ENCODE peak calls at places on chromosomes 7 and 10, in eight cellular contexts. One of them, this sample, is unnamed.

GRCh38 chr7:49875336-49875735 is 101.9 kb downstream of the VWC2 start:
- DNase-seq in small intestine: no peak
- DNase-seq in brain microvascular endothelial cell: no peak
- DNase-seq in WERI-Rb-1: no peak
- DNase-seq in psoas muscle: no peak
- DNase-seq in lower lobe of right lung: no peak
- DNase-seq in mesendoderm: no peak
- DNase-seq in Peyer's patch: no peak
- DNase-seq in this sample: no peak

GRCh38 chr7:121446526-121446925 is 50.4 kb upstream of the FAM3C start:
- DNase-seq in Peyer's patch: no peak
- DNase-seq in mesendoderm: no peak
- DNase-seq in psoas muscle: no peak
- DNase-seq in lower lobe of right lung: no peak
- DNase-seq in small intestine: peak
- DNase-seq in brain microvascular endothelial cell: no peak
- DNase-seq in WERI-Rb-1: no peak
- DNase-seq in this sample: no peak

GRCh38 chr10:93680414-93681047 is 21.9 kb downstream of the FRA10AC1 start:
- DNase-seq in brain microvascular endothelial cell: peak
- DNase-seq in Peyer's patch: no peak
- DNase-seq in mesendoderm: peak
- DNase-seq in lower lobe of right lung: no peak
- DNase-seq in psoas muscle: no peak
- DNase-seq in WERI-Rb-1: no peak
- DNase-seq in small intestine: peak
- DNase-seq in this sample: no peak

GRCh38 chr10:110228066-110228465 is 20.7 kb downstream of the MXI1 start:
- DNase-seq in mesendoderm: no peak
- DNase-seq in WERI-Rb-1: no peak
- DNase-seq in psoas muscle: no peak
- DNase-seq in small intestine: no peak
- DNase-seq in brain microvascular endothelial cell: no peak
- DNase-seq in lower lobe of right lung: no peak
- DNase-seq in Peyer's patch: no peak
- DNase-seq in this sample: no peak

GRCh38 chr10:74058658-74059057 is 60.7 kb downstream of the VCL start:
- DNase-seq in Peyer's patch: no peak
- DNase-seq in lower lobe of right lung: no peak
- DNase-seq in small intestine: peak
- DNase-seq in mesendoderm: peak
- DNase-seq in brain microvascular endothelial cell: no peak
- DNase-seq in psoas muscle: no peak
- DNase-seq in WERI-Rb-1: peak
- DNase-seq in this sample: no peak

GRCh38 chr7:1846331-1847065 is 176.4 kb downstream of the ELFN1 start:
- DNase-seq in brain microvascular endothelial cell: no peak
- DNase-seq in mesendoderm: peak
- DNase-seq in psoas muscle: no peak
- DNase-seq in Peyer's patch: no peak
- DNase-seq in lower lobe of right lung: peak
- DNase-seq in WERI-Rb-1: peak
- DNase-seq in small intestine: no peak
- DNase-seq in this sample: no peak

GRCh38 chr7:94632338-94633024 is 23.5 kb downstream of the SGCE start:
- DNase-seq in small intestine: no peak
- DNase-seq in brain microvascular endothelial cell: peak
- DNase-seq in lower lobe of right lung: no peak
- DNase-seq in psoas muscle: no peak
- DNase-seq in WERI-Rb-1: no peak
- DNase-seq in Peyer's patch: no peak
- DNase-seq in mesendoderm: peak
- DNase-seq in this sample: no peak

GRCh38 chr7:2754086-2754485 is 66.1 kb downstream of the AMZ1 start:
- DNase-seq in small intestine: no peak
- DNase-seq in brain microvascular endothelial cell: peak
- DNase-seq in psoas muscle: no peak
- DNase-seq in mesendoderm: no peak
- DNase-seq in Peyer's patch: no peak
- DNase-seq in WERI-Rb-1: no peak
- DNase-seq in lower lobe of right lung: no peak
- DNase-seq in this sample: no peak

DNA sequence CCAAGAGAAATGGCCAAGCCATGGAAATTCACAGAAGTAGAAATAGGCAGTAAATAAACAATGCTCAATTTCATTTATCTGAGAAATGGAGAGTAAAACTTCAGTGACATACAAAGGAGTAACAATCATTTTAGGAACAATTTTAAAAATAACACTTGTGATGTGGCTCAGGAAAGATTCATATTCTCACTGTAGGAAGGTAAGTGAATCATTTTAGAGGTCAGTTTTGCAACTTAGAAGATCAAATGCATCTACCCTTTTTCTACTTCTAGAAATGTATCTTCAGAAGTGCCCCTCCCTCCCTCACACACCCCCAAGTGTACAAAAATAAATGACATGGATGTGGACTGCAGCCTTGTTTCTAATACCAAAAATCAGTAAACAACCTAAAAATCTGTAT is 78.3 kb downstream of the ALOX5 start:
- DNase-seq in small intestine: no peak
- DNase-seq in mesendoderm: no peak
- DNase-seq in Peyer's patch: no peak
- DNase-seq in WERI-Rb-1: no peak
- DNase-seq in brain microvascular endothelial cell: no peak
- DNase-seq in lower lobe of right lung: no peak
- DNase-seq in psoas muscle: no peak
- DNase-seq in this sample: no peak
- H3K27ac ChIP-seq in small intestine: no peak
- H3K27ac ChIP-seq in mesendoderm: no peak
- H3K27ac ChIP-seq in Peyer's patch: no peak
- H3K27ac ChIP-seq in WERI-Rb-1: no peak
- H3K27ac ChIP-seq in brain microvascular endothelial cell: no peak
- H3K27ac ChIP-seq in lower lobe of right lung: no peak
- H3K27ac ChIP-seq in psoas muscle: no peak
- H3K27ac ChIP-seq in this sample: no peak

GRCh38 chr7:15086171-15086745 is 183.7 kb upstream of the DGKB start:
- DNase-seq in Peyer's patch: no peak
- DNase-seq in WERI-Rb-1: no peak
- DNase-seq in mesendoderm: peak
- DNase-seq in small intestine: no peak
- DNase-seq in brain microvascular endothelial cell: no peak
- DNase-seq in lower lobe of right lung: no peak
- DNase-seq in psoas muscle: no peak
- DNase-seq in this sample: no peak

GRCh38 chr7:15081891-15082290 is 179.3 kb upstream of the DGKB start:
- DNase-seq in brain microvascular endothelial cell: no peak
- DNase-seq in Peyer's patch: no peak
- DNase-seq in mesendoderm: no peak
- DNase-seq in WERI-Rb-1: no peak
- DNase-seq in lower lobe of right lung: no peak
- DNase-seq in small intestine: no peak
- DNase-seq in psoas muscle: no peak
- DNase-seq in this sample: no peak

GRCh38 chr7:15085361-15085760 is 182.8 kb upstream of the DGKB start:
- DNase-seq in small intestine: no peak
- DNase-seq in lower lobe of right lung: no peak
- DNase-seq in WERI-Rb-1: no peak
- DNase-seq in mesendoderm: peak
- DNase-seq in brain microvascular endothelial cell: no peak
- DNase-seq in psoas muscle: no peak
- DNase-seq in Peyer's patch: no peak
- DNase-seq in this sample: no peak

GRCh38 chr7:15084368-15084767 is 181.8 kb upstream of the DGKB start:
- DNase-seq in lower lobe of right lung: no peak
- DNase-seq in WERI-Rb-1: no peak
- DNase-seq in Peyer's patch: no peak
- DNase-seq in psoas muscle: no peak
- DNase-seq in mesendoderm: no peak
- DNase-seq in small intestine: no peak
- DNase-seq in brain microvascular endothelial cell: no peak
- DNase-seq in this sample: no peak

DNA sequence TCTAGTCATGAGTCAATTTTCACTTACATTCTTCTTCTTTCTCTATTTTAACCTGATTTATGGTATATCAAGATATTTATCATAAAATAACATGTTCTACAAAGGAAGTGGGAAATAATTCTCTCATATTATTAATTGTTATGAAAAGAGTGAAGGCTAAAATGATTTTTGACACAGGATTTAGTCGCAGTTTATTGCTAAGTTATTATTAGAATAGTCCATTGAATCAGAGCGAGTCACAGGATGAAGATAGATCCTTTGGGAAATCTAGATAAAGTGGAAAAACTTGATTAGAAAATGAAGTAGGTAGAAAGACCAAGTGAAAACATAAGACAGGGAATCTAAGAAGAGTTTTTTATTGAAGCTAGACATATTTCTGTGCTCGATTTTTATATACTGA is 184.3 kb upstream of the DGKB start:
- DNase-seq in small intestine: no peak
- DNase-seq in lower lobe of right lung: no peak
- DNase-seq in WERI-Rb-1: no peak
- DNase-seq in psoas muscle: no peak
- DNase-seq in brain microvascular endothelial cell: no peak
- DNase-seq in Peyer's patch: no peak
- DNase-seq in mesendoderm: no peak
- DNase-seq in this sample: no peak
- H3K27ac ChIP-seq in small intestine: no peak
- H3K27ac ChIP-seq in lower lobe of right lung: no peak
- H3K27ac ChIP-seq in WERI-Rb-1: no peak
- H3K27ac ChIP-seq in psoas muscle: no peak
- H3K27ac ChIP-seq in brain microvascular endothelial cell: no peak
- H3K27ac ChIP-seq in Peyer's patch: no peak
- H3K27ac ChIP-seq in mesendoderm: no peak
- H3K27ac ChIP-seq in this sample: no peak

GRCh38 chr10:5625992-5626777 is 40.2 kb downstream of the ASB13 start:
- DNase-seq in lower lobe of right lung: no peak
- DNase-seq in mesendoderm: no peak
- DNase-seq in WERI-Rb-1: no peak
- DNase-seq in small intestine: no peak
- DNase-seq in psoas muscle: no peak
- DNase-seq in brain microvascular endothelial cell: no peak
- DNase-seq in Peyer's patch: no peak
- DNase-seq in this sample: no peak

GRCh38 chr10:5628798-5629788 is 37.3 kb downstream of the ASB13 start:
- DNase-seq in small intestine: no peak
- DNase-seq in WERI-Rb-1: no peak
- DNase-seq in Peyer's patch: no peak
- DNase-seq in psoas muscle: no peak
- DNase-seq in brain microvascular endothelial cell: no peak
- DNase-seq in mesendoderm: no peak
- DNase-seq in lower lobe of right lung: no peak
- DNase-seq in this sample: no peak

GRCh38 chr10:5629789-5630436 is 36.5 kb downstream of the ASB13 start:
- DNase-seq in lower lobe of right lung: peak
- DNase-seq in Peyer's patch: peak
- DNase-seq in small intestine: peak
- DNase-seq in WERI-Rb-1: peak
- DNase-seq in brain microvascular endothelial cell: peak
- DNase-seq in psoas muscle: peak
- DNase-seq in mesendoderm: peak
- DNase-seq in this sample: peak

GRCh38 chr10:5627486-5628044 is 38.8 kb downstream of the ASB13 start:
- DNase-seq in Peyer's patch: no peak
- DNase-seq in brain microvascular endothelial cell: no peak
- DNase-seq in mesendoderm: no peak
- DNase-seq in lower lobe of right lung: no peak
- DNase-seq in psoas muscle: no peak
- DNase-seq in WERI-Rb-1: no peak
- DNase-seq in small intestine: peak
- DNase-seq in this sample: no peak

DNA sequence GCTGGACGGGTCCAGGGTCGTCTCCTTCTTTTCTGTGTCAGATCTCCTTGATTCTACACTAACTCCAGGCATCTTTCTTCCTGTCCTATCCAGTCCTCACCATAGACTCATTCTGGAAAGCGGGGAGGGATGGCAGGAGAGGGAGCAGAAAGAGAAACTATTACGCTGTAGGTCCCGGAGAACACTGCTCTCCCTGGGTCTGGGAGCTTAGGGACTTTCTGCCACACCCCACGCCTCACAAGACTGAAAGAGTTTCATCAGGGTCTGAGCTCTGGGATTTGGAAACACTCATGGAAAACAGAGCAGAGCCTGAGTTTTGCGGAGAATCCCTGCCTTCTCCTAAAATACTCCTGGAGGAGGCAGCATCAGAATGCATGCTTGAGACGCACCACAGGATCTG is 38.0 kb downstream of the ASB13 start:
- DNase-seq in lower lobe of right lung: no peak
- DNase-seq in brain microvascular endothelial cell: no peak
- DNase-seq in WERI-Rb-1: no peak
- DNase-seq in small intestine: peak
- DNase-seq in Peyer's patch: no peak
- DNase-seq in psoas muscle: no peak
- DNase-seq in mesendoderm: no peak
- DNase-seq in this sample: no peak
- H3K27ac ChIP-seq in lower lobe of right lung: peak
- H3K27ac ChIP-seq in brain microvascular endothelial cell: no peak
- H3K27ac ChIP-seq in WERI-Rb-1: no peak
- H3K27ac ChIP-seq in small intestine: no peak
- H3K27ac ChIP-seq in Peyer's patch: peak
- H3K27ac ChIP-seq in psoas muscle: peak
- H3K27ac ChIP-seq in mesendoderm: no peak
- H3K27ac ChIP-seq in this sample: no peak

GRCh38 chr7:55026867-55027490 is 8.2 kb downstream of the EGFR start:
- DNase-seq in small intestine: no peak
- DNase-seq in psoas muscle: no peak
- DNase-seq in lower lobe of right lung: no peak
- DNase-seq in mesendoderm: no peak
- DNase-seq in brain microvascular endothelial cell: no peak
- DNase-seq in Peyer's patch: no peak
- DNase-seq in WERI-Rb-1: no peak
- DNase-seq in this sample: no peak

GRCh38 chr7:55026086-55026790 is 7.4 kb downstream of the EGFR start:
- DNase-seq in psoas muscle: no peak
- DNase-seq in brain microvascular endothelial cell: no peak
- DNase-seq in Peyer's patch: no peak
- DNase-seq in WERI-Rb-1: no peak
- DNase-seq in small intestine: no peak
- DNase-seq in mesendoderm: no peak
- DNase-seq in lower lobe of right lung: no peak
- DNase-seq in this sample: no peak

GRCh38 chr7:55021951-55022617 is 3.3 kb downstream of the EGFR start:
- DNase-seq in brain microvascular endothelial cell: peak
- DNase-seq in psoas muscle: peak
- DNase-seq in WERI-Rb-1: no peak
- DNase-seq in mesendoderm: no peak
- DNase-seq in Peyer's patch: no peak
- DNase-seq in lower lobe of right lung: no peak
- DNase-seq in small intestine: no peak
- DNase-seq in this sample: no peak

GRCh38 chr7:55022618-55022985 is 3.8 kb downstream of the EGFR start:
- DNase-seq in brain microvascular endothelial cell: no peak
- DNase-seq in Peyer's patch: no peak
- DNase-seq in mesendoderm: no peak
- DNase-seq in lower lobe of right lung: no peak
- DNase-seq in small intestine: no peak
- DNase-seq in psoas muscle: no peak
- DNase-seq in WERI-Rb-1: no peak
- DNase-seq in this sample: no peak

DNA sequence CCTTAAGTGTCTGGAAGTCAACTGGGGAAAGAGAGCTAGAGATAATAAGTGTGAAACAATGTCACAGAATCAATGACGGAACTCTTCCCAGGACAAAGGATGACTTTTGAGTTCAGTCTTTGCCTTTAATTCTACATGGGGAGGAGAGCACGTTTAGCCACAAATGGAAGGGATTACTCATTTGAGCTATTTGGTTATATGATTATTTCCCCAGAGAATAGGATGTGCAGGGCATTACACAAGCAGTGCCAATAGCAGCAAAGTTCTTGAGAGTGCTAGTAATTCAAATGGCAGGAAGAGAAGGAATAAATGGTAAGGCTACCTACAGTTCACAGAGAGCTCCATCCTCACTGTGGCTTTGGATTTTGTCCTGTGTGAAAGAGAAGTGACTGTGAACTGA is 6.0 kb downstream of the EGFR start:
- DNase-seq in Peyer's patch: no peak
- DNase-seq in psoas muscle: no peak
- DNase-seq in mesendoderm: no peak
- DNase-seq in small intestine: no peak
- DNase-seq in lower lobe of right lung: no peak
- DNase-seq in WERI-Rb-1: no peak
- DNase-seq in brain microvascular endothelial cell: peak
- DNase-seq in this sample: no peak
- H3K27ac ChIP-seq in Peyer's patch: no peak
- H3K27ac ChIP-seq in psoas muscle: no peak
- H3K27ac ChIP-seq in mesendoderm: no peak
- H3K27ac ChIP-seq in small intestine: no peak
- H3K27ac ChIP-seq in lower lobe of right lung: no peak
- H3K27ac ChIP-seq in WERI-Rb-1: no peak
- H3K27ac ChIP-seq in brain microvascular endothelial cell: no peak
- H3K27ac ChIP-seq in this sample: no peak